ENCODE peak calls at places on chromosomes 5 and 9, in four cellular contexts. E is GM23338, K is astrocyte of the spinal cord, Z is endothelial cell. X is an unnamed sample.

GRCh38 chr5:166909040-166909439 is 1382.4 kb upstream of the WWC1 start:
- DNase-seq in Z (no peak), K (peak), E (no peak), X (no peak)

GRCh38 chr5:83608122-83608521 is 112.5 kb downstream of the HAPLN1 start:
- DNase-seq in E (peak), K (peak), Z (peak), X (no peak)

GRCh38 chr5:2267991-2268390 is 385.3 kb upstream of the IRX4 start:
- DNase-seq in Z (no peak), K (no peak), E (no peak), X (no peak)

GRCh38 chr5:56829137-56829536 is 13.8 kb downstream of the MAP3K1 start:
- DNase-seq in K (no peak), E (no peak), Z (no peak), X (peak)

GRCh38 chr5:96432245-96433065 is 593 bp downstream of the PCSK1 start:
- DNase-seq in Z (peak), E (peak), K (peak), X (no peak)

GRCh38 chr9:123996731-123997421 is 14.7 kb upstream of the LHX2 start:
- DNase-seq in Z (no peak), K (no peak), E (peak), X (no peak)

GRCh38 chr9:76255781-76256455 is 138.3 kb downstream of the RFK start:
- DNase-seq in E (no peak), Z (no peak), K (peak), X (no peak)

GRCh38 chr9:93155716-93156474 is 21.8 kb upstream of the NINJ1 start:
- DNase-seq in Z (no peak), E (no peak), K (no peak), X (no peak)

GRCh38 chr5:151868451-151868850 is 56.2 kb downstream of the GLRA1 start:
- DNase-seq in K (no peak), E (no peak), Z (no peak), X (peak)

GRCh38 chr5:138212828-138213160 is 329 bp downstream of the CDC23 start:
- DNase-seq in Z (no peak), K (peak), E (peak), X (no peak)

GRCh38 chr9:92808726-92809451 is 44.3 kb upstream of the BICD2 start:
- DNase-seq in K (peak), E (peak), Z (peak), X (peak)

GRCh38 chr9:134223091-134223490 is 58.7 kb upstream of the RNU6ATAC start:
- DNase-seq in Z (no peak), E (no peak), K (no peak), X (no peak)

GRCh38 chr9:99095565-99095964 is 9.3 kb upstream of the TGFBR1 start:
- DNase-seq in E (no peak), Z (no peak), K (no peak), X (no peak)

GRCh38 chr5:15711881-15712280 is 211.9 kb downstream of the FBXL7 start:
- DNase-seq in Z (no peak), E (no peak), K (no peak), X (no peak)

GRCh38 chr9:81266674-81267073 is 422.7 kb downstream of the TLE1 start:
- DNase-seq in Z (no peak), E (no peak), K (peak), X (no peak)

GRCh38 chr9:136686794-136687711 is at the start of gene AGPAT2:
- DNase-seq in K (peak), E (peak), Z (peak), X (peak)

GRCh38 chr5:54825005-54825404 is 160.4 kb downstream of the ESM1 start:
- DNase-seq in Z (no peak), E (no peak), K (peak), X (no peak)

GRCh38 chr9:85202596-85202995 is 533.1 kb downstream of the NTRK2 start:
- DNase-seq in Z (no peak), E (no peak), K (peak), X (no peak)

GRCh38 chr5:611731-612486 is at the start of gene CEP72:
- DNase-seq in E (peak), K (peak), Z (peak), X (peak)

GRCh38 chr9:16458696-16459420 is 411.6 kb downstream of the BNC2 start:
- DNase-seq in Z (no peak), K (peak), E (no peak), X (no peak)

GRCh38 chr9:96408409-96409280 is 9.5 kb downstream of the ZNF367 start:
- DNase-seq in Z (no peak), K (no peak), E (no peak), X (no peak)